ENCODE peak calls at places on chromosomes 3 and 15, in six cellular contexts. V is astrocyte, Q is AG04449, M is PC-9, J is Panc1, G is skeletal muscle cell. A is an unnamed sample.

GRCh38 chr3:104437131-104437750 is 929.5 kb upstream of the ALCAM start:
- DNase-seq in J (no peak), V (peak), M (no peak), G (peak), Q (peak), A (no peak)

GRCh38 chr15:60370804-60371700 is 26.7 kb downstream of the ANXA2 start:
- DNase-seq in M (peak), Q (peak), J (peak), V (peak), G (peak), A (peak)

GRCh38 chr15:43193710-43194109 is 8.5 kb downstream of the CCNDBP1 start:
- DNase-seq in G (no peak), J (no peak), M (no peak), Q (no peak), V (no peak), A (no peak)

GRCh38 chr3:22893631-22894377 is 309.3 kb upstream of the UBE2E2 start:
- DNase-seq in M (no peak), J (no peak), V (no peak), G (peak), Q (no peak), A (no peak)

GRCh38 chr15:33160054-33160453 is 34.5 kb downstream of the FMN1 start:
- DNase-seq in G (no peak), J (no peak), Q (no peak), M (no peak), V (no peak), A (no peak)

GRCh38 chr3:15331606-15332404 is 581 bp downstream of the SH3BP5 start:
- DNase-seq in Q (no peak), V (peak), M (no peak), G (no peak), J (no peak), A (no peak)

GRCh38 chr15:88120021-88120420 is 136.5 kb downstream of the NTRK3 start:
- DNase-seq in V (no peak), M (no peak), G (no peak), Q (no peak), J (no peak), A (no peak)

GRCh38 chr3:178419078-178419477 is 117.2 kb upstream of the KCNMB2 start:
- DNase-seq in M (no peak), V (peak), G (no peak), J (no peak), Q (no peak), A (no peak)

GRCh38 chr3:62529230-62529629 is 155.9 kb upstream of the FEZF2 start:
- DNase-seq in G (no peak), Q (no peak), V (peak), J (no peak), M (no peak), A (peak)

GRCh38 chr3:19994796-19995195 is 17.3 kb downstream of the PP2D1 start:
- DNase-seq in J (no peak), M (no peak), Q (no peak), G (no peak), V (peak), A (no peak)

GRCh38 chr3:172461530-172462138 is 13.4 kb upstream of the GHSR start:
- DNase-seq in J (peak), M (no peak), Q (no peak), V (no peak), G (no peak), A (peak)

GRCh38 chr3:39540162-39540921 is 72.9 kb downstream of the MOBP start:
- DNase-seq in G (no peak), J (no peak), V (no peak), M (no peak), Q (no peak), A (no peak)

DNA sequence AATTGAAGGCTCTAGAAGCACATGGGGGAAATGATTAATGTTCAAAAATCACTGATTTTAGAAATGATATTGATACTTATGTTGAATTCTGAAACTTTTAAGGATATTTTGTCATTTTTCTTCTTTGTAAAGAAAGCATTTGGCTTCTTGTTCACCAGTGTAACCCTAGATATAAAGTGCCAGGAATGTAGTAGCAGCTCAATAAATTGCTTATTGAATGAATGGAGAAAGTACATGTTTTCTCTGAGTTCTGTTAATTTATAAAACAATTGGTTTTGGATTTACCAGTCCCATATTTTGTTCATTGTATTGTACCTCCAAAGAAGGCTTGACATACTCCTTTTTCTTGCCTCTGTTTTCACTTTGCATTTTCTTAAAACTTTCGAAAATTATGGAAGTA is 2.4 kb downstream of the PLCL2 start:
- DNase-seq in V (no peak), Q (no peak), J (no peak), G (no peak), M (no peak), A (no peak)
- H3K4me3 ChIP-seq in V (no peak), Q (no peak), J (no peak), G (no peak), M (peak), A (no peak)

GRCh38 chr15:42059661-42060476 is 34.5 kb downstream of the PLA2G4D start:
- DNase-seq in V (peak), Q (no peak), J (peak), G (no peak), M (no peak), A (no peak)
- H3K4me3 ChIP-seq in V (no peak), Q (no peak), J (no peak), G (no peak), M (no peak), A (no peak)

DNA sequence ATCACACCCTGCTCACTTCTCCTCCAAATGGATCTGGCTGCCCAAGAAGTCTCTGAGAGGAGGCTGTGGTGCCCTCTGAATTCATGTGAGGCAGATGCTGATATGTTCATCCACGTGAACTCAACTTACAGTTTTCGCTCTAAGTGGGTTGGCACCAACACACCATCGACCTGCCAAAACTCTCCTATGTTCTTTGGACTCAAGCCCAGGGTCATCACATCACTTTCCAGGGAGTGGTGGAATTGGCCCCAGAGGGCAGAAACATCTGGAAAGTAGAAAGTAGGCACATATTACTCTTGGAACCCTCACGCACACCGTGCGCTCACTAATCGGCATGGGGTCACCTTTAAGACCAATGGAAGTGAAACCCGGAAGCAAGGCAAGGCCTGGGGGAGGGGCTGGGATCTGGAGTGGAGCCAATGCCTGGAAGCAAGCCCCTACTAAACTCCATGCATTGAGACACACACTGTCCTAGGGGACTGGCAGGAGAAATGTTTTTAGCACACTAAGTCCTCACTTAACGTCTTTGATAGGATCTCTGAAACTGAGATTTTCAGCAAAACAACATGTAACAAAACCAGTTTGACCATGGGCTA is 41.4 kb downstream of the SSUH2 start:
- DNase-seq in M (no peak), J (no peak), Q (no peak), G (no peak), V (no peak), A (no peak)
- H3K4me3 ChIP-seq in M (no peak), J (no peak), Q (no peak), G (no peak), V (no peak), A (no peak)

GRCh38 chr3:30609930-30610701 is 3.7 kb downstream of the TGFBR2 start:
- DNase-seq in M (no peak), V (no peak), Q (no peak), J (no peak), G (no peak), A (no peak)
- H3K4me3 ChIP-seq in M (no peak), V (no peak), Q (no peak), J (peak), G (peak), A (no peak)

GRCh38 chr3:42163622-42164244 is 72.6 kb downstream of the TRAK1 start:
- DNase-seq in G (no peak), J (no peak), M (no peak), V (no peak), Q (no peak), A (no peak)
- H3K4me3 ChIP-seq in G (no peak), J (no peak), M (peak), V (no peak), Q (no peak), A (no peak)

A was measured in HFF-Myc.